ENCODE peak calls at places on chromosome 9, in ten cellular contexts. Z, O, S, C, J, N, X, Q, H and B are unnamed samples.

GRCh38 chr9:127835930-127836586 is 18.4 kb downstream of the ENG start:
- DNase-seq in N (peak), X (no peak), Z (no peak), J (peak), O (peak), Q (peak), S (no peak), H (peak), C (no peak), B (no peak)

GRCh38 chr9:85536076-85536475 is 205.7 kb downstream of the AGTPBP1 start:
- DNase-seq in C (no peak), N (peak), Q (peak), S (no peak), X (no peak), H (peak), O (no peak), Z (no peak), J (no peak), B (peak)

GRCh38 chr9:124671861-124672260 is 99.2 kb downstream of the NR6A1 start:
- DNase-seq in J (no peak), Z (no peak), N (no peak), S (no peak), O (no peak), C (no peak), Q (no peak), X (no peak), H (no peak), B (no peak)

GRCh38 chr9:98558575-98558974 is 150.2 kb downstream of the GABBR2 start:
- DNase-seq in Q (no peak), H (no peak), C (no peak), N (no peak), Z (no peak), J (no peak), O (no peak), X (no peak), S (no peak), B (no peak)

GRCh38 chr9:71928806-71929205 is 17.4 kb downstream of the C9orf85 start:
- DNase-seq in O (no peak), Q (no peak), Z (no peak), C (no peak), X (no peak), J (no peak), N (no peak), H (no peak), S (no peak), B (no peak)

GRCh38 chr9:104093162-104093561 is 947 bp upstream of the SMC2 start:
- DNase-seq in J (no peak), H (no peak), S (no peak), Z (no peak), N (no peak), Q (no peak), X (no peak), O (no peak), C (no peak), B (no peak)

GRCh38 chr9:125851971-125852370 is 104.8 kb downstream of the PBX3 start:
- DNase-seq in H (no peak), Q (no peak), X (no peak), N (no peak), J (no peak), O (no peak), Z (no peak), C (no peak), S (no peak), B (no peak)

GRCh38 chr9:137150485-137151060 is 11.6 kb downstream of the GRIN1 start:
- DNase-seq in N (peak), X (peak), C (no peak), S (no peak), Z (peak), Q (no peak), O (no peak), H (no peak), J (no peak), B (no peak)

GRCh38 chr9:136527721-136528710 is 17.8 kb downstream of the NOTCH1 start:
- DNase-seq in J (no peak), C (no peak), N (peak), S (peak), H (no peak), Z (no peak), O (no peak), X (no peak), Q (no peak), B (no peak)

GRCh38 chr9:113807173-113808061 is 68.7 kb upstream of the ZNF618 start:
- DNase-seq in X (peak), J (peak), Z (peak), C (no peak), H (peak), S (peak), N (peak), Q (peak), O (peak), B (peak)

GRCh38 chr9:106961623-106962022 is 98.7 kb downstream of the ZNF462 start:
- DNase-seq in H (no peak), Q (no peak), X (no peak), O (no peak), C (no peak), S (no peak), Z (no peak), N (no peak), J (no peak), B (no peak)

GRCh38 chr9:128249914-128250838 is 25.6 kb downstream of the GOLGA2 start:
- DNase-seq in H (peak), N (peak), C (peak), O (peak), J (peak), Q (peak), X (peak), S (peak), Z (no peak), B (peak)

GRCh38 chr9:122227576-122227903 is 1.2 kb downstream of the LHX6 start:
- DNase-seq in Q (no peak), J (no peak), C (no peak), H (no peak), S (no peak), X (no peak), N (no peak), O (no peak), Z (no peak), B (no peak)

GRCh38 chr9:38047301-38048251 is 21.5 kb downstream of the SHB start:
- DNase-seq in H (peak), X (peak), S (peak), J (no peak), N (peak), Q (peak), C (no peak), O (no peak), Z (peak), B (no peak)

GRCh38 chr9:35220659-35221338 is 59.0 kb downstream of the UNC13B start:
- DNase-seq in S (no peak), C (no peak), O (no peak), J (no peak), Q (no peak), Z (no peak), H (no peak), N (no peak), X (no peak), B (no peak)

GRCh38 chr9:88488166-88488565 is 46.8 kb upstream of the NXNL2 start:
- DNase-seq in N (no peak), S (no peak), H (no peak), X (no peak), C (no peak), O (no peak), Q (no peak), J (no peak), Z (no peak), B (no peak)

GRCh38 chr9:90287567-90288274 is 354.9 kb downstream of the DIRAS2 start:
- DNase-seq in Z (no peak), J (no peak), C (no peak), O (no peak), Q (no peak), N (no peak), H (no peak), S (no peak), X (no peak), B (no peak)

GRCh38 chr9:116074658-116075057 is 78.9 kb upstream of the PAPPA start:
- DNase-seq in X (no peak), S (no peak), Z (no peak), J (no peak), O (no peak), N (no peak), Q (no peak), H (no peak), C (no peak), B (no peak)

GRCh38 chr9:33818832-33819500 is 2.0 kb downstream of the UBE2R2 start:
- DNase-seq in Q (no peak), C (no peak), N (no peak), J (no peak), X (peak), H (no peak), O (no peak), S (no peak), Z (no peak), B (no peak)

GRCh38 chr9:128391956-128392301 is 20.8 kb downstream of the URM1 start:
- DNase-seq in X (no peak), Z (no peak), O (no peak), Q (no peak), H (no peak), J (no peak), C (no peak), N (no peak), S (no peak), B (no peak)

GRCh38 chr9:99147177-99147576 is 42.3 kb downstream of the TGFBR1 start:
- DNase-seq in N (no peak), Q (no peak), J (no peak), S (no peak), O (no peak), X (no peak), Z (no peak), H (no peak), C (no peak), B (no peak)

GRCh38 chr9:94672811-94673487 is 33.6 kb upstream of the FBP1 start:
- DNase-seq in J (no peak), Q (no peak), C (no peak), O (no peak), Z (no peak), H (no peak), X (no peak), N (no peak), S (no peak), B (no peak)

GRCh38 chr9:136619742-136620440 is 42.8 kb upstream of the EGFL7 start:
- DNase-seq in O (no peak), J (no peak), S (no peak), N (peak), C (peak), Q (peak), H (peak), X (peak), Z (peak), B (peak)

GRCh38 chr9:113624721-113625120 is 161.2 kb downstream of the RGS3 start:
- DNase-seq in C (peak), J (no peak), Q (peak), Z (no peak), X (no peak), S (no peak), H (no peak), N (no peak), O (no peak), B (no peak)

GRCh38 chr9:15349892-15350761 is 43.1 kb upstream of the TTC39B start:
- DNase-seq in N (no peak), C (no peak), X (peak), Q (no peak), S (peak), O (no peak), H (peak), J (no peak), Z (peak), B (no peak)

GRCh38 chr9:82490019-82490499 is 501.5 kb downstream of the SPATA31D1 start:
- DNase-seq in C (no peak), S (no peak), Z (no peak), X (no peak), O (no peak), N (no peak), H (no peak), J (no peak), Q (no peak), B (peak)

GRCh38 chr9:132006657-132007370 is 72.9 kb downstream of the MED27 start:
- DNase-seq in S (no peak), H (no peak), Z (no peak), J (no peak), N (no peak), Q (no peak), X (no peak), C (no peak), O (no peak), B (no peak)

GRCh38 chr9:137881591-137882505 is 4.3 kb downstream of the CACNA1B start:
- DNase-seq in C (no peak), X (no peak), O (no peak), Z (no peak), N (peak), H (no peak), J (no peak), S (no peak), Q (no peak), B (peak)

GRCh38 chr9:77440057-77440456 is 208.1 kb downstream of the GNA14 start:
- DNase-seq in Q (no peak), J (no peak), O (no peak), Z (no peak), N (peak), H (no peak), X (no peak), S (no peak), C (no peak), B (peak)

GRCh38 chr9:129405089-129405830 is 215.6 kb downstream of the C9orf50 start:
- DNase-seq in O (no peak), N (no peak), H (no peak), Z (peak), J (no peak), C (peak), Q (peak), X (no peak), S (no peak), B (no peak)

GRCh38 chr9:129405831-129406220 is 215.1 kb downstream of the C9orf50 start:
- DNase-seq in Z (no peak), S (no peak), H (no peak), X (no peak), C (peak), Q (no peak), O (no peak), J (no peak), N (no peak), B (no peak)

GRCh38 chr9:129408535-129409215 is 212.2 kb downstream of the C9orf50 start:
- DNase-seq in J (no peak), X (no peak), S (no peak), H (no peak), Z (no peak), O (no peak), N (peak), C (peak), Q (peak), B (peak)

GRCh38 chr9:129406278-129407225 is 214.3 kb downstream of the C9orf50 start:
- DNase-seq in N (no peak), H (no peak), S (peak), C (peak), Q (peak), X (peak), Z (no peak), J (no peak), O (peak), B (no peak)

GRCh38 chr9:129407905-129408452 is 212.9 kb downstream of the C9orf50 start:
- DNase-seq in N (no peak), J (no peak), C (peak), Z (no peak), O (no peak), H (no peak), X (no peak), S (no peak), Q (peak), B (no peak)
- TF ChIP-seq POLR2A in N (no peak), J (no peak), C (no peak), Z (no peak), O (no peak), H (no peak), X (no peak), S (no peak), Q (no peak), B (no peak)

DNA sequence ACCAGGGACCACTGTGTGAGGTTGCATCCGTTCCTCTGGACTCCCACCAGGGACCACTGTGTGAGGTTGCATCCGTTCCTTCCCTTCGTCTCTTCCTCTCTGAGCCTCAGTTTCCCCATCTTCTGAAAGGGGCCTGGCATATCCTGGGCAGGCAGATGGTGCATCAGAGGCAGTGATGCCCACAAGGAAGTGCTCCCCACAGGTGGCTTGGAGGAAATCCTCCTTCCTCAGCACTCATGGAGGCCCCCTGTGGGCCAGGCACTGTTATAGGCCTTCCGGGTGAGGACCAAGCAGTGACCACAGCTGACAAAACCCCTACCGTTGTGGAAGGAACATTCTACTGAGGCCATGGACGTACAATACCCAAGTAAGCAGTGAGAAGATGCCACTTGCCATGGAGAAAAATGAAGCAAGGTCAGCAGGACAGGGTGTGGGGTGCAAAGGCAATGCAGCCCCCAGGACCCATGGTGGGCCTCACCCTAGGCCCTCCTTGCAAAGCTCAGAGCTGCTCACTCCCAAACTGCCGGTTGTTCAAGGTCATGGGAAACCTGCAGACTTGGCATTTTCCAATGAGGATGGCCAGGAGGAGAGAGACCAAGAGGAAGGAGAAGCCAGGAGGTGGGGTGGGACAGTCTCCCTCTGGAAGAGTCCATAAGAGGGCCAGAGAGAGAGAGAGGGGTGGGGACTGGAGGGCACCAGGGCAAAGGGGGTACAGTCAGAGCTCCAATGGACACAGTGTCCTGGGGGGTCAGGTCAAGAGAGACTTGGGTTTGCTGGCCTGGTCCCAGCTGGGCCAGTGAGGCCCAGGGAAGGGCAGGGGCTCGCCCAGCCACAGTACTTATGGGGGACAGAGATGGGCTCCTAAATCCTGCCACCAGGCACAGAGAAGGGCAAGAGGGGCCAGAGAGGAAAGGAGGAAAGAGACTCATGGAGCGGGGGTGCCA is 51.1 kb downstream of the C9orf50 start:
- DNase-seq in Q (no peak), S (peak), Z (peak), O (no peak), X (peak), C (no peak), J (peak), H (peak), N (peak), B (no peak)
- TF ChIP-seq POLR2A in Q (no peak), S (peak), Z (no peak), O (no peak), X (no peak), C (no peak), J (no peak), H (no peak), N (no peak), B (no peak)

GRCh38 chr9:133356391-133357091 is at the start of the genes SURF1 and SURF2:
- DNase-seq in N (peak), C (peak), H (peak), J (peak), X (peak), Z (peak), Q (peak), O (peak), S (peak), B (peak)
- TF ChIP-seq POLR2A in N (peak), C (peak), H (peak), J (peak), X (no peak), Z (peak), Q (peak), O (peak), S (peak), B (peak)

GRCh38 chr9:79613145-79613544 is 41.4 kb downstream of the TLE4 start:
- DNase-seq in J (no peak), X (no peak), Z (no peak), Q (no peak), N (no peak), S (no peak), H (no peak), C (no peak), O (no peak), B (no peak)

GRCh38 chr9:79616971-79617370 is 45.2 kb downstream of the TLE4 start:
- DNase-seq in O (peak), Z (no peak), Q (no peak), N (no peak), S (no peak), J (peak), X (no peak), C (no peak), H (peak), B (no peak)

GRCh38 chr9:79615038-79615437 is 43.3 kb downstream of the TLE4 start:
- DNase-seq in S (no peak), J (no peak), Z (no peak), C (no peak), H (no peak), X (no peak), O (no peak), Q (no peak), N (no peak), B (no peak)

GRCh38 chr9:79617395-79617794 is 45.6 kb downstream of the TLE4 start:
- DNase-seq in H (peak), S (no peak), C (no peak), Z (no peak), O (peak), N (peak), J (peak), X (no peak), Q (peak), B (peak)

DNA sequence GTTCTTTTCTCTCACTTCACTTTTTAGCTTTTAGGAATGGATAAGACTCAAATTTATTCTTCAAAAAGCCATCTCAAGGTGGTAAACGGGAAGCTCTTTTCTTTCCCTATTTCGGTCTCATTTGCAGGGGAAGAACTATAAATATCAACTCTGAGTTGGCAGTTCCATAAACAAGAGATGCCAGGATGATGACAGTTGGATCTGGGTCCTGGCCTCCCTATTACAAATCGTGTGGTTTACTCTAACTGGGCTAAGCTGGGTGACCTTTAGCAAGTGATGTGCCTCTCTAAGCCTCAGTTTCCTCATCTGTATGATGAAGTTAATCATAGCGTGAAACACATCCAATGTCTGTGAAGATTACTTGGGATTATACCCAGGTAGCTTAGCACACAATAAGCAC is 44.2 kb downstream of the TLE4 start:
- DNase-seq in Q (no peak), N (no peak), O (no peak), S (no peak), C (no peak), H (no peak), Z (no peak), J (no peak), X (no peak), B (no peak)
- TF ChIP-seq POLR2A in Q (no peak), N (no peak), O (no peak), S (no peak), C (no peak), H (no peak), Z (no peak), J (no peak), X (no peak), B (no peak)

DNA sequence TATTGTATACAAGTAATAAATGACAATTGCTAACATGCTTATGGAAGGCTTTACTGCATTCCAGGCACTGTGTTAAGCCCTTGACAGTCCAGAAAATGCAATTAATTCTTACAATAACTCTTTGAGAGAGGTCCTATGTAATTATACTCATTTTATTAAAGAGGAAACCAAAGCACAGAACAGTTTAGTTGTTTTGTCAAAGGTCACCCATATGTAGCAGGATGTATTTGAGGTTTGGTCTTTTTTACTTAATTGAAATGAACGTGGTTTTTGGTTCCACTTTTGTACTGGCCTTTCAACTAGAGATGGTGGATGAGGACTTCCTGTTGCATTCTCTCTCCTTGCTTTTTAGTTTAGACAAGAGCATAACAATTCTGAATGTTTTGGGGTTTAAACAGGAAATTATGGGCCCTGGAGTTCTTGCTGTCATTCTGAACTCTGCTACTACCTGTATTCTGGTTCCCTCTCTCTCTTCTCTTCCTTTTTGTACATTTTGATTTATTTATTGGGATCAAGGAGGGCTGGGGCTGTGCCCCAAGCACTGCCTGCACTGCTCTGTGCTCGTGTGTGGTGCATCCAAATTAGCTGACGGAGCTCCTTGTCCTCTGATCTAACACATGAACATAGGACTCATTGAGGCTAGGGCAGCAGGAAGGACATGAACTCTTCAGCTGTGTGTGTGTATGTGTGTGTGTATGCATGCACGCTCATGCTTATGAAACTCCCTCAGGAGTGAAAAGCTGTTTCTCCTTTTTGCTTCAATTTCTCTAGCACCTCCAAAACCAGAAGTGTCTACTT is 47.4 kb downstream of the SLC28A3 start:
- DNase-seq in N (no peak), C (no peak), S (no peak), X (no peak), J (no peak), O (no peak), Z (no peak), H (no peak), Q (no peak), B (no peak)
- TF ChIP-seq POLR2A in N (no peak), C (no peak), S (no peak), X (no peak), J (no peak), O (no peak), Z (no peak), H (no peak), Q (no peak), B (no peak)